ENCODE peak calls at places on chromosomes 5 and 9, in six cellular contexts. F is IMR-90, A is thoracic aorta, U is ovary, K is kidney, X is endothelial cell of umbilical vein. W is an unnamed sample.

GRCh38 chr5:95083606-95084005 is 201.3 kb downstream of the MCTP1 start:
- DNase-seq in U (no peak), K (no peak), A (no peak), F (no peak), X (peak; percentile 75), W (no peak)

GRCh38 chr9:85223506-85224108 is 518.1 kb downstream of the AGTPBP1 start:
- DNase-seq in F (no peak), X (no peak), A (no peak), K (no peak), U (no peak), W (no peak)

GRCh38 chr5:170283296-170283695 is 14.3 kb downstream of the LCP2 start:
- DNase-seq in K (no peak), X (no peak), F (no peak), U (no peak), A (no peak), W (no peak)

GRCh38 chr9:6899274-6899673 is 141.5 kb downstream of the KDM4C start:
- DNase-seq in U (no peak), K (no peak), F (peak; percentile 16), A (no peak), X (no peak), W (no peak)

GRCh38 chr9:129981180-129981907 is 61.6 kb downstream of the FNBP1 start:
- DNase-seq in X (peak; percentile 89), A (no peak), F (no peak), K (no peak), U (peak; percentile 36), W (no peak)

GRCh38 chr5:61970218-61970617 is 335.8 kb upstream of the KIF2A start:
- DNase-seq in F (no peak), K (no peak), A (no peak), X (no peak), U (no peak), W (no peak)

GRCh38 chr9:115595951-115596742 is 478.2 kb upstream of the TNC start:
- DNase-seq in X (no peak), K (no peak), F (peak; percentile 87), U (no peak), A (no peak), W (no peak)

GRCh38 chr5:57417320-57417719 is 65.3 kb downstream of the ACTBL2 start:
- DNase-seq in K (no peak), U (no peak), F (no peak), A (no peak), X (no peak), W (no peak)

GRCh38 chr5:80659111-80659510 is 4.3 kb upstream of the DHFR start:
- DNase-seq in K (no peak), U (no peak), F (peak; percentile 48), X (no peak), A (no peak), W (no peak)

GRCh38 chr9:135810806-135811575 is 96.4 kb downstream of the CAMSAP1 start:
- DNase-seq in X (no peak), K (no peak), U (no peak), A (no peak), F (no peak), W (no peak)

GRCh38 chr9:90915693-90916092 is 114.1 kb downstream of the SYK start:
- DNase-seq in X (no peak), A (no peak), K (no peak), U (no peak), F (peak; percentile 37), W (peak; percentile 69)

GRCh38 chr5:133233616-133234015 is 181.8 kb downstream of the HSPA4 start:
- DNase-seq in A (no peak), F (no peak), K (no peak), X (no peak), U (no peak), W (no peak)

GRCh38 chr5:98934581-98934980 is 5.8 kb upstream of the CHD1 start:
- DNase-seq in K (no peak), X (no peak), A (no peak), U (no peak), F (peak; percentile 33), W (no peak)

GRCh38 chr5:64506567-64507321 is 929 bp downstream of the RGS7BP start:
- DNase-seq in U (no peak), K (peak; percentile 81), A (no peak), X (no peak), F (no peak), W (peak; percentile 46)

GRCh38 chr5:64502181-64502580 is 3.6 kb upstream of the RGS7BP start:
- DNase-seq in U (no peak), K (no peak), F (no peak), X (peak; percentile 28), A (no peak), W (no peak)

GRCh38 chr5:64509798-64510197 is 4.0 kb downstream of the RGS7BP start:
- DNase-seq in X (peak; percentile 90), A (no peak), F (no peak), K (no peak), U (no peak), W (no peak)

DNA sequence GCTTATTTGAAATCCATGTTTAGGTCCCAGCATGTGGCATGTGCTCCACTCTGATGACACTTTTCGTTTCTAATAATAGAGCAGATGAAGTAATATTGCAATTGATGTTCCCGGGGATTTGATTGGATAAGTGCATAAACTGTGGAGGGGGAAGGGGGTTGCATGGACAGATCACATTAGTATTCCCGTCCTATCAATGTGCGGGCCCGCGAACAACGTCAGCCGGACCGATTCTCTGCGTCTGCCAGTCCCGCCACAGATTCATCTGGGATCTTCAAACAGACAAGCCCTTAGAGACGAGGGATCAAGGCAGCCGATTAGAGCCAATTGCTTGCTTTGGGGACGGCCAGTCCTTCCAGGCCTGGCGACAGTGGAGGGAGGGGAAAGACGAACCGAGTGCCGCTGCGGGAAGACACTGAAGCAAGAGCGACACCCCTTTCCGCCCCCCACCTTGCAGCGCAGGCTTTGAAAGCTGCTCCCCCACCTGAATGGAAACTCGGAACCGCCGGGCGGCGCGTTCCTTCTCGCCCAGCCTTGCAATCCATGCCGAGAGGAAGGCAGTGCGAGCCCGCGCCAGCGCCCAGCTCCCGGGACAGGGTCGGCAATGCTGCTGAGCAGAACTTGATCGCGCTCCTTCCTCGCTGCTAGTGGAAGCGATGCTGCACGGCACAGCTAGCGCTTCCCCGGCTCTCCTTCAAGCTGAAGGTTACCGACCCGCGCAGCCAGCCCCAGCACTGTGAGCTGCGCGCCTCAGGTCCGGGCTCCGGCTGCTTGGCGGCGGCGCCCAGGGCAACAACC is at the start of gene RGS7BP:
- DNase-seq in A (no peak), K (peak; percentile 86), X (peak; percentile 66), U (peak; percentile 32), F (peak; percentile 7), W (peak; percentile 75)
- TF ChIP-seq CTCF in A (peak; percentile 60), K (no peak), X (no peak), U (peak; percentile 6), F (no peak), W (no peak)

GRCh38 chr9:35563791-35564197 is 41.3 kb upstream of the TESK1 start:
- DNase-seq in A (no peak), U (peak; percentile 64), F (no peak), K (peak; percentile 78), X (peak; percentile 40), W (no peak)

GRCh38 chr9:35569206-35569605 is 35.9 kb upstream of the TESK1 start:
- DNase-seq in U (no peak), K (no peak), X (no peak), F (no peak), A (no peak), W (no peak)

GRCh38 chr9:35564658-35565061 is 40.4 kb upstream of the TESK1 start:
- DNase-seq in K (no peak), F (no peak), A (peak; percentile 64), U (no peak), X (no peak), W (no peak)

GRCh38 chr9:35568196-35568595 is 36.9 kb upstream of the TESK1 start:
- DNase-seq in A (no peak), K (no peak), F (no peak), X (no peak), U (no peak), W (no peak)

DNA sequence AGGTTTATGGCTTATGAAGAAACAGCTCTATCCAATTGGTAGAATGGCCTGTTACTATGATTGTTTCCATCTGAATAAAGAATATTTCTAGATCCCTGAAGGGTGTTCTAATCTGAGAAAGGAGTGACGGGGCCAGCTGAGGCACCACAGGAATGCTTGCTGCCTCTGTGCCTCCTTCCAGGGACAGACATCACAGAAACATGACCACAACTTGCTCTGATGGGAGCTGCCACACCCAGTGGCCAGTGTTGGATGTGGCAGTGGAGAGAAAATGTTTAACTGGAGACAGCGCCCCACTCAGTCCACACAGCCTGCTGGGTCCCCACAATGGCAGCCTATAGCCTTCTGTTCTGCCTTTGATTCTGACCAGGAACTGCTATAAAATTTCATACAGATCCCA is 38.6 kb upstream of the TESK1 start:
- DNase-seq in U (no peak), K (no peak), X (no peak), F (no peak), A (no peak), W (no peak)
- TF ChIP-seq CTCF in U (no peak), K (no peak), X (no peak), F (no peak), A (no peak), W (no peak)

GRCh38 chr9:75228893-75229292 is 140.6 kb downstream of the OSTF1 start:
- DNase-seq in F (no peak), K (no peak), U (no peak), A (no peak), X (no peak), W (no peak)

GRCh38 chr9:75226403-75227139 is 138.3 kb downstream of the OSTF1 start:
- DNase-seq in K (no peak), A (no peak), X (no peak), F (no peak), U (no peak), W (no peak)

GRCh38 chr9:75231167-75231566 is 142.9 kb downstream of the OSTF1 start:
- DNase-seq in X (no peak), K (no peak), A (no peak), F (no peak), U (no peak), W (no peak)

GRCh38 chr9:75230469-75230868 is 142.2 kb downstream of the OSTF1 start:
- DNase-seq in F (no peak), X (no peak), K (no peak), A (no peak), U (no peak), W (no peak)

GRCh38 chr9:75229605-75230332 is 141.5 kb downstream of the OSTF1 start:
- DNase-seq in U (no peak), K (peak; percentile 77), X (peak; percentile 21), F (no peak), A (peak; percentile 43), W (no peak)
- TF ChIP-seq CTCF in U (no peak), K (no peak), X (no peak), F (no peak), A (no peak), W (no peak)

DNA sequence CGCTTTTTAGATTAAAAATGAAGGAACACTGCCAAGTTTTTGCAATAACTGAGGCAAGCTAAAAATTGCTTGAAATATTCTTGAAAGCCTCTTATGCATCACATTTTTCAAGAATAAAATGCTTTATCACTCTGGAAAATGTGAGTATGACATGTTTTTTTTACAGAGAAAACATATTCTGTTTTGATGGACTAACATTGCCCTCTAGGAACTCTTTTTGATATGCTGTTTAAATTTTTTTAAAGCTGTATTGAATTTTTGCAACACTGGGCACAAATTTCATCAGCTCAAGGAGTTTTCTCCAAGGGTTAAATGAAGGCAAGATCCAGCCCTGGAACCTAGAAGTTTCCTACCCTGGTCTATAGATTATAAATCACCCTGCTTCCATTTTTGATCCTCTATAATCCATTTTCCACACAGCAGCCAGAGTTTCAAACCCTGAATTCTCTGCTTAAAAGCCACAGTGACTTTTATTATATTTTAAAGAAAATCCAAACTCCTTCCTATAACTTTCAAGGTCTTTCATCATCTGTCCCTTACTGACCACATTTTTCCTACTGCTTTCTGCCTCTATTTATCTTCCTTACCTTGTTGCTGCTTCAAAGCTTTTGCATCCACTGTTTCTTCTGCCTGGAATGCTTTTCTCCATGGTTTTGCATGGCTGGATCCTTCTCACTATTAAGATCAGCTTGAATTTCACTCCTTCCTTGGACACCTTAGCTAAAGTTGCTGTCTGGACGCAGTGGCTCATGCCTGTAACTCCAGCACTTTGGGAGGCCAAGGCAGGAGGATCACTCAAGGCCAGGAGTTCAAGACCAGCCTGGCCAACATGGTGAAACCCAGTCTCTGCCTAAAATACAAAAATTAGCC is 60.9 kb downstream of the IL31RA start:
- DNase-seq in X (no peak), K (no peak), U (no peak), F (peak; percentile 18), A (no peak), W (no peak)
- TF ChIP-seq CTCF in X (no peak), K (no peak), U (no peak), F (no peak), A (no peak), W (no peak)

W was measured in glutamatergic neuron.